ENCODE peak calls at places on chromosomes 4 and X, in seven cellular contexts. F, Q, G, E, Y, B and N are unnamed samples.

GRCh38 chrX:48468247-48468671 is 1.8 kb downstream of the SLC38A5 start:
- DNase-seq in G (no peak), Q (no peak), E (no peak), B (no peak), Y (peak), F (no peak), N (no peak)

GRCh38 chrX:129686422-129686948 is 31.7 kb upstream of the APLN start:
- DNase-seq in F (no peak), Y (no peak), Q (peak), G (no peak), B (no peak), E (no peak), N (no peak)

GRCh38 chrX:54386314-54386713 is 28.5 kb upstream of the WNK3 start:
- DNase-seq in Q (no peak), Y (no peak), B (peak), E (no peak), G (no peak), F (no peak), N (peak)

GRCh38 chr4:146134761-146135160 is 40.8 kb upstream of the LSM6 start:
- DNase-seq in Q (peak), F (peak), E (peak), B (no peak), G (no peak), Y (no peak), N (peak)

GRCh38 chr4:86496094-86497060 is 97.7 kb upstream of the PTPN13 start:
- DNase-seq in E (no peak), F (peak), Q (peak), G (no peak), Y (no peak), B (peak), N (peak)

GRCh38 chr4:54281060-54281781 is 52.1 kb downstream of the PDGFRA start:
- DNase-seq in E (no peak), Y (no peak), G (peak), B (peak), Q (peak), F (peak), N (peak)

GRCh38 chr4:7358100-7358735 is 76.5 kb downstream of the PSAPL1 start:
- DNase-seq in G (no peak), B (peak), E (no peak), Y (no peak), F (peak), Q (peak), N (peak)

GRCh38 chr4:148447672-148448071 is 5.5 kb upstream of the NR3C2 start:
- DNase-seq in Q (no peak), B (peak), Y (no peak), G (no peak), F (no peak), E (no peak), N (peak)

DNA sequence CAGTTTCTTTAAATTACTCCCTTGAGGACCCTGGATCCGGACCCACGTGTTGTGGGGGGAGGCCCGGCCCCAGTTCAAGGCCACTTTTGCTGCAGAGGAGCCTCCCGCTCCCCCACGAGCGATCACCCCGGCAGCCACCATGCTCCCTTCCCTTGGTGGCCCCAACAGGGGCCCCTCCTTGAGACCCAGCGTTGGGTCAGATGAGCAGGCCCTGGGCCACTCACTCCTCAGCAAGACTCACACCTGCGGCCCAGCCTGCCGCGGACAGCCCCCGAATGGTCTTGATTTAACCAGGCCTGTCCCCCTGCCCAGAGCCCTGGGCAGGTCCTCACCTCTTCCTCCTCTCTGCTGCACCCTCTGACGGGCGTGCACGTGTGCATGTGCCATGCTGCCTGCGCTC is 4.3 kb downstream of the CPLX1 start:
- DNase-seq in E (no peak), F (no peak), B (no peak), Q (no peak), Y (no peak), G (no peak), N (no peak)
- TF ChIP-seq CTCF in E (no peak), F (no peak), B (no peak), Q (no peak), Y (no peak), G (no peak), N (no peak)

GRCh38 chrX:119887721-119888425 is 7.8 kb upstream of the AKAP14 start:
- DNase-seq in G (peak), E (peak), B (peak), Q (peak), Y (peak), F (no peak), N (peak)
- H3K4me3 ChIP-seq in G (peak), E (peak), B (peak), Q (peak), Y (peak), F (no peak), N (peak)

GRCh38 chr4:137180349-137180748 is 351.9 kb downstream of the PCDH18 start:
- DNase-seq in Q (no peak), B (no peak), E (no peak), Y (no peak), F (no peak), G (no peak), N (no peak)
- TF ChIP-seq CTCF in Q (no peak), B (no peak), E (no peak), Y (no peak), F (no peak), G (no peak), N (no peak)

GRCh38 chr4:52714597-52715254 is 36.5 kb downstream of the ERVMER34-1 start:
- DNase-seq in E (no peak), Q (peak), B (no peak), F (no peak), G (no peak), Y (no peak), N (no peak)
- H3K4me3 ChIP-seq in E (no peak), Q (no peak), B (peak), F (no peak), G (no peak), Y (no peak), N (no peak)

GRCh38 chrX:68018248-68019203 is 414.8 kb downstream of the OPHN1 start:
- DNase-seq in G (no peak), F (no peak), Q (peak), B (peak), E (no peak), Y (no peak), N (peak)
- TF ChIP-seq CTCF in G (no peak), F (no peak), Q (peak), B (peak), E (peak), Y (no peak), N (peak)

GRCh38 chr4:69763233-69763632 is 2.8 kb upstream of the SULT1B1 start:
- DNase-seq in Q (no peak), F (no peak), G (no peak), B (no peak), E (no peak), Y (no peak), N (no peak)

GRCh38 chr4:69759189-69759604 is 1.2 kb downstream of the SULT1B1 start:
- DNase-seq in G (no peak), F (no peak), E (no peak), Q (peak), Y (no peak), B (no peak), N (peak)

GRCh38 chr4:69764311-69764710 is 3.9 kb upstream of the SULT1B1 start:
- DNase-seq in F (no peak), G (no peak), Y (no peak), E (no peak), Q (peak), B (no peak), N (no peak)

GRCh38 chr4:69757464-69757863 is 3.0 kb downstream of the SULT1B1 start:
- DNase-seq in E (no peak), Q (no peak), G (no peak), F (no peak), B (no peak), Y (no peak), N (no peak)

GRCh38 chr4:69760455-69760854 is at the start of gene SULT1B1:
- DNase-seq in G (no peak), F (peak), B (no peak), Y (peak), Q (peak), E (no peak), N (peak)
- H3K4me3 ChIP-seq in G (no peak), F (no peak), B (no peak), Y (peak), Q (peak), E (no peak), N (no peak)